ENCODE peak calls at places on chromosomes 11 and 22, in six cellular contexts. N, L, I, R, H and T are unnamed samples.

GRCh38 chr11:117458275-117459120 is 130.8 kb downstream of the CEP164 start:
- DNase-seq in N (no peak), L (no peak), I (peak), R (no peak), H (no peak), T (peak)

GRCh38 chr11:27660171-27660570 is 40.1 kb downstream of the BDNF start:
- DNase-seq in N (no peak), L (no peak), I (no peak), R (no peak), H (no peak), T (no peak)

GRCh38 chr11:28123151-28123571 is 15.0 kb downstream of the METTL15 start:
- DNase-seq in N (no peak), L (no peak), I (no peak), R (no peak), H (no peak), T (no peak)

GRCh38 chr11:9187616-9188015 is 77.5 kb downstream of the DENND5A start:
- DNase-seq in N (no peak), L (no peak), I (no peak), R (no peak), H (no peak), T (no peak)

GRCh38 chr22:37905534-37906363 is at the start of gene MICALL1:
- DNase-seq in N (no peak), L (peak), I (peak), R (peak), H (peak), T (peak)

GRCh38 chr22:43351966-43352345 is 8.8 kb upstream of the SCUBE1 start:
- DNase-seq in N (no peak), L (no peak), I (no peak), R (no peak), H (no peak), T (no peak)

GRCh38 chr11:79617561-79617960 is 176.7 kb upstream of the TENM4 start:
- DNase-seq in N (no peak), L (no peak), I (no peak), R (no peak), H (no peak), T (no peak)

GRCh38 chr22:30408388-30409101 is 11.7 kb downstream of the SEC14L2 start:
- DNase-seq in N (no peak), L (no peak), I (no peak), R (no peak), H (no peak), T (no peak)

GRCh38 chr11:128324531-128325141 is 262.7 kb downstream of the ETS1 start:
- DNase-seq in N (no peak), L (no peak), I (no peak), R (no peak), H (no peak), T (peak)

GRCh38 chr22:23683545-23683944 is 7.3 kb upstream of the RGL4 start:
- DNase-seq in N (no peak), L (no peak), I (no peak), R (no peak), H (no peak), T (no peak)

GRCh38 chr11:11786771-11787170 is 55.0 kb upstream of the USP47 start:
- DNase-seq in N (no peak), L (no peak), I (peak), R (peak), H (no peak), T (no peak)

DNA sequence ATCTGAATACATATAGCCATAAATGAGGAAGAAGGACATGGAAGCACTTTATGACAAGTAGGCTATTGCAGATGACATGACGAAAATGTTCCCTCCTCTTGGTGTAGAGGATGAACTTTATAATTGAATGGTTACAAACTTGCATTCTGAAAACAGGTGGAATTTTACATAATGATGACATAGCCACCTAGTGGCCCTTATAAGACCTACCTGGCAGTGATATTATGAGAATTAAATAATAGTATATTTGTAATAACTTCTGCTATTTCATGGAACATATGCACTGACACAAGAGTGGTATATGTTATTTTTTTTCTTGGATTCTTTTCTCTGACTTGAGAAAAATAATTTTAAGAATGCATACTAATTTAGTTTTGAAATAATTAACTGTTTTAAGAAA is 22.9 kb downstream of the TRIM22 start:
- DNase-seq in N (no peak), L (no peak), I (no peak), R (no peak), H (no peak), T (no peak)
- TF ChIP-seq CTCF in N (peak), L (peak), I (no peak), R (no peak), H (peak), T (peak)

DNA sequence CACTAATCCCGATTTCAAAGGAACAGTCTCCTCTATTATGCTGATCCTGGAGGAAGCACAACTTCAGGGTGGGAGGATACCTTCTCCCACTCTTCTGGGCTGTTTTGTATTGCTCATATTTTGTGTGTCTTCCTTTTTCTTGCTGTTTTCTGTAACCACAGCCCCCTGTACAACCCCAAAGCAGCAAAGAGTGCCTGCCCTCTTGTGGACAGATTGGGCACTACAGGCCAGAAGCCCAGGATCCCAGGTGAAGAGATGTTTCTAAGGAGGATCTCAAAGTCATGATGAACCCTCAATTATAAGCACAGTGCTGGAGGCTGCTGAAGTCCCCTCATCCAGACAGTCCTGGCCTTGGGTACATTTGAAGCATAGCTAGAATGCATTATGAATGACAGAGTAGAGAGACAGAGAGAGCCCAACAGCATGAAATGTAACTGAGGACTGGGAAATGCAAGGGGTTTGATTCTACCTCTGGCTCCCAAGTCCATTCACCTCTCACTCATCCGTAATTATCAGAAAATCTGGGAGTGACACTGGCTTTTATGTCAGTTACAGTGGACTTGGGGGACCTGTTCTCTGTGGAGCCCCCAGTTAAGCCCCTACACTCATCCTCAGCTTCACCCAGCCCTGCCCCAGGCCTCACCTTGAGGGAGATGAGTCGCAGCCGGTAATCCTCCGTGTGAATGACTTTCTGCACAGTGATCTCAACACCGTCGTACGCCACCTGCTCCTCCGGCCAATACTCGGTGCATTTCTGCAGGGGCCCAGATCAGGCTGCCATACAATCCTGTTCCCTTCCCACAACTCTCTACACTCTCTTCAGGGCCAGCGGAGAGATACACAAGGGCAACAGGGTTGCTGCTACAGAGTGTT is 6.2 kb upstream of the IGSF22 start:
- DNase-seq in N (no peak), L (peak), I (peak), R (peak), H (peak), T (peak)
- TF ChIP-seq CTCF in N (peak), L (peak), I (peak), R (peak), H (peak), T (peak)

DNA sequence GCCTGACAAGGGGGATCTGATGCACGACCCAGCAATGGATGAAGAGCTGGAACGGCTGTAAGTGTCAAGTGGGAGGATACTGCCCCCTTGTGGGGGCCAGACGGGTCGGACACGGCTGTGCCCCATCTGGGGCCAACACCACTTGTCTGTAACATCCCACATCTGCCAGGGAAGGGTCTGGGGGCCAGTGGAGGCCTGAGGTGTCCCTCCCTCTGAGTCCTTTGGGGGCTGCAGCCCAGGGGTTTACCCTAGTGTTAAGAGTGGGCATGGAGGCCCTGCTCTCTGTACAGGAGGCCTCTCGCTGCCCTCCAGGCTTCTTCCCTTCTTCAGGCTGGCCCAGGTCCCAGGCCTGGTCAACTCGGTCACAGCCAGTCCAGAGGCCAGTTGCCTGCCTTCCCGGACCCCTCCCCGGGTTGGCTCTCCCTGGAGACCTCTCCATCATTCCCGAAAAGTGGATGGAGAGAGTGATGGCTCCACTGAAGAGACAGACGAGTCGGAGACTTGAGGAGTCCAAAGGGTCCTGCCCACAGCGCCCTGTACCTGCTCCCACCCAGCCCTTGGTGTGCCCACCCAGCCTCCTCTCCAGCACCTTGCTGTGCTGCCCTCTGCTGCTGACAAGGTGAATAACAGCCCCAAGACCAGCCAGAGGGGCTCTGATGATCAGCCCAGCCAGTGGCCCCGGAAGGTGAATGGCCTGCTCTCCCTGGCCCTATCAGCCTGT is 15.4 kb downstream of the ARFGAP2 start:
- DNase-seq in N (no peak), L (peak), I (peak), R (peak), H (peak), T (peak)
- TF ChIP-seq CTCF in N (peak), L (peak), I (peak), R (peak), H (peak), T (peak)

GRCh38 chr11:94768602-94769511 is 701 bp downstream of the AMOTL1 start:
- DNase-seq in N (no peak), L (peak), I (peak), R (peak), H (peak), T (peak)

GRCh38 chr11:94766656-94767291 is 1.4 kb upstream of the AMOTL1 start:
- DNase-seq in N (no peak), L (no peak), I (no peak), R (no peak), H (no peak), T (no peak)

GRCh38 chr11:94769897-94770296 is 1.7 kb downstream of the AMOTL1 start:
- DNase-seq in N (no peak), L (peak), I (no peak), R (no peak), H (no peak), T (no peak)

GRCh38 chr11:94767292-94767690 is 865 bp upstream of the AMOTL1 start:
- DNase-seq in N (no peak), L (no peak), I (no peak), R (no peak), H (no peak), T (no peak)

DNA sequence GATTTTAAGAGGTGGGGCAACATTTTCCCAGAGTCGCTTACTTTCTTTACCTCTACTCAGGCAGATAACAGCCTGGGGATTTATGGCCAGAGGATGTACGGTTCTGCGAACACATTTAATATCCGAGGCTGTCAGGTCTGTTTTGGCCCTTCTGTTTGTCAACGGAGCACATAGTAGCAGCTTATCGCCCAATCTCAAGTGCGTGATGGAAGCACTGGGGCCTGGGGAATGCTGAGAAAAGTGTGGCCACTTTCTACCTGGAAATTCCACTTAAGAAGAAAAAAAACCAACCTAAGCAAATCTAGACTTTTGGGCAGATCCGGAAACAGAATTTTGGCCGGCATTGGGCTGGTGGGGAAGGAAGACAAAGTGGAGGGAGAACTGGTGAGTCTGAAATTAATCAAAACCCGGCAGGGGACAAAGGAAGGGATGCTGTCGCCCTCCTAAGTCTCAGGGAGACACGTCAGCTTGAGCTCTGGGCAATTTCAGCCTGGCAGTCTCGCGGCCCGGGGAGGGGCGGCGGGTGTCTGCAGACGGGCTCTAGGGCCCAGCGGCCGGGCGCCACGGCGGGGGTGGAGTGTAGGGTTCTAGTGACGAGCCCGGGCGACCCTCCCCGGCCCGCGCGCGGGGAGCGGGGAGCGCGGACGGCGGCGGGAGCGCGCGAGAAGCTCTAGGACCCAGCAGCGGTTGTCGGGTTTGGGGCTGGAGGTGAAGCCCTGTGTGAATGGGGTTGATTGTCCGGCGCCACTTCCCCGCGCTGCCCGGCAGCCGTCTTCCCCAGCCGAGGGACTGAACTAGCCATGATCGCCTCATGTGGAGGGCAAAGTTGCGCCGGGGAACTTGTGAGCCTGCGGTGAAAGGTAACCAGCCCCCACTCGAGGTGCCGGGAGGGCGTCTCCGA is at the start of gene AMOTL1:
- DNase-seq in N (no peak), L (peak), I (peak), R (peak), H (peak), T (peak)
- TF ChIP-seq CTCF in N (no peak), L (no peak), I (no peak), R (peak), H (no peak), T (no peak)

DNA sequence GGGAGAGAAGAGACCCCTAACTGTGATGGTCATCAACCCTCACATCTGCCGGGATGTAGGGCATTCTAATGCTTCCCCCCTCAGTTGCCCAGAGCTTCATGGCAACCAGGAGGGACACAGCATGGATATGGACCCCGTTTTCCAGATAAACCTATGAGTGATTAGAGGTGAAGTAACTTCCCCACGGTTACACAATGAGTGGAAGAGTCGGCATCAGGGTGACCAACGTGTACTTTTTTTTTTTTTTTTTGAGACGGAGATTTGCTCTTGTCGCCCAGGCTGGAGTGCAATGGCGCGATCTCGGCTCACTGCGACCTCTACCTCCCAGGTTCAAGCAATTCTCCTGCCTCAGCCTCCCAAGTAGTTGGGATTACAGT is 25.0 kb downstream of the TXN2 start:
- DNase-seq in N (no peak), L (no peak), I (no peak), R (no peak), H (no peak), T (no peak)
- TF ChIP-seq CTCF in N (no peak), L (no peak), I (no peak), R (no peak), H (no peak), T (no peak)

DNA sequence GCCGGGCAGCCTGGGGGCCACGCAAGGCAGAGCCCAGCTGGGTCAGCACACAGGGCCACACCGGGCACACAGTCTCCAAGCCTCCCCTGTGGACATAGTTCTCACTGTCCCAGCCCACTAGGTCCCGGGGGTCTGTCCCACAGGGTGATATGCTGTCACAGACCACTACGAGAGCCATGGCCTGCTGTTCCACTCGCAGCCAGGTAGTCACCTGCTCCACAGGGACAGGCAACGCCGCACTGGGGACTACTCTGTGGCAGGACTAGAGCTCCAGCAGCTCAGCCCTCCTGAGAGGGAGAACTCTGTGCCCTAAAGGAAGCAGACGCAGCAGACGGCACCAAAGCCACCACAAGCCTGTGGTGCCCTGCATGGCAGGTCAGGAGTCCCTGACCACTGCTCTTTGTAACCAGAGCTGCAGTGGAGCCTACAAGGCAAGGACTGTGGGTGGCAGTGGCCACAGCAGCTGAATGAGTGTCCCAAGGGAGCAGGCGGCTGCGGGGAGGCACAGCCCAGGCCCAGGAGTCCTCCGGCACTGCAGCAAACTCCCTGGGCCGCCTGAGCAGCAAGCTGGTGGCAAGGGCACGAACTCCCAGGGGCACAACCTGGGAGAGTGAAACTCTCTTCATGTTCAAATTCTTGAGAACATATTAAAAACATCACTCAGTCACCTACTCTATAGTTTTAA is 171.2 kb upstream of the GRK3 start:
- DNase-seq in N (no peak), L (no peak), I (no peak), R (no peak), H (no peak), T (no peak)
- TF ChIP-seq CTCF in N (no peak), L (no peak), I (no peak), R (no peak), H (no peak), T (no peak)

DNA sequence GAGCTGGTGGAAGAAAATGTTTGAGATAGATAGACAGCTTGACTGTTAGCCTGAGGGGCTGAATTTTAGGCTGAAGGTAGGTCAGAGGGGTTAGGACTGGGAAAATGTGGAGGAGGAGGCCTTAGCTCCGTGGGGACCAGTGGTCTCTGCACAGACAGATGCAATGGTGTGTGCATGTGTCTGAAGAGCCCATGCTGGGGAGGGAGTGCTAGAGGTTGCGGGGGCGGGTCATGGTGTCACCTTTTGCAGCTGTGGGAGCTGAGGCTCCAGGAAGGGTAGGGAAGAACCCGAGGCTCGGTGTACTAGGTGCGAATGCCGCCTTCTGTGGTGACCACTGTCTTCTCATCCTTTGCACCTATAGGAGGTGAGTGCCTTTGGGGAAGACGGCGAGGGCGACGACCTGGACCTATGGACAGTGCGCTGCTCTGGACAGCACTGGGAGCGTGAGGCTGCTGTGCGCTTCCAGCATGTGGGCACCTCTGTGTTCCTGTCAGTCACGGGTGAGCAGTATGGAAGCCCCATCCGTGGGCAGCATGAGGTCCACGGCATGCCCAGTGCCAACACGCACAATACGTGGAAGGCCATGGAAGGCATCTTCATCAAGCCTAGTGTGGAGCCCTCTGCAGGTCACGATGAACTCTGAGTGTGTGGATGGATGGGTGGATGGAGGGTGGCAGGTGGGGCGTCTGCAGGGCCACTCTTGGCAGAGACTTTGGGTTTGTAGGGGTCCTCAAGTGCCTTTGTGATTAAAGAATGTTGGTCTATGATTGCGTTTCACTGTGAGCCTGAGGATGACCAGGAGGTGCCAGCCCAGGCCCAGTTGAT is 1.6 kb downstream of the SDF2L1 start:
- DNase-seq in N (no peak), L (no peak), I (no peak), R (no peak), H (no peak), T (peak)
- TF ChIP-seq CTCF in N (peak), L (no peak), I (peak), R (no peak), H (no peak), T (no peak)